ENCODE peak calls at places on chromosomes 3 and 15, in ten cellular contexts. One of them, this sample, is unnamed.

GRCh38 chr3:165643433-165643824 is 193.8 kb downstream of the BCHE start:
- DNase-seq in NCI-H1930: no peak
- DNase-seq in HCT116: no peak
- DNase-seq in caudate nucleus: no peak
- DNase-seq in stimulated activated CD4-positive, alpha-beta T cell treated with anti-CD3 and anti-CD28 coated beads, Interleukin-4, amount 100 ng/mL, for 1 hour: no peak
- DNase-seq in mucosa of gallbladder: no peak
- DNase-seq in activated T-cell treated with anti-CD3 and anti-CD28 coated beads, Interleukin-2, amount 50 U/mL, for 72 hours: no peak
- DNase-seq in glomerular endothelial cell: no peak
- DNase-seq in stimulated activated naive CD8-positive, alpha-beta T cell treated with anti-CD3 and anti-CD28 coated beads, Interleukin-15, amount 100 ng/mL, for 72 hours: no peak
- DNase-seq in NCI-H2029 treated with DMSO at 0.1 percent for 48 hours: peak
- DNase-seq in this sample: no peak

GRCh38 chr15:34791701-34792100 is 3.6 kb downstream of the ACTC1 start:
- DNase-seq in NCI-H1930: no peak
- DNase-seq in HCT116: no peak
- DNase-seq in caudate nucleus: no peak
- DNase-seq in stimulated activated CD4-positive, alpha-beta T cell treated with anti-CD3 and anti-CD28 coated beads, Interleukin-4, amount 100 ng/mL, for 1 hour: no peak
- DNase-seq in mucosa of gallbladder: no peak
- DNase-seq in activated T-cell treated with anti-CD3 and anti-CD28 coated beads, Interleukin-2, amount 50 U/mL, for 72 hours: no peak
- DNase-seq in glomerular endothelial cell: no peak
- DNase-seq in stimulated activated naive CD8-positive, alpha-beta T cell treated with anti-CD3 and anti-CD28 coated beads, Interleukin-15, amount 100 ng/mL, for 72 hours: no peak
- DNase-seq in NCI-H2029 treated with DMSO at 0.1 percent for 48 hours: no peak
- DNase-seq in this sample: no peak

GRCh38 chr3:52404391-52404790 is 40.5 kb downstream of the SEMA3G start:
- DNase-seq in NCI-H1930: no peak
- DNase-seq in HCT116: no peak
- DNase-seq in caudate nucleus: no peak
- DNase-seq in stimulated activated CD4-positive, alpha-beta T cell treated with anti-CD3 and anti-CD28 coated beads, Interleukin-4, amount 100 ng/mL, for 1 hour: no peak
- DNase-seq in mucosa of gallbladder: no peak
- DNase-seq in activated T-cell treated with anti-CD3 and anti-CD28 coated beads, Interleukin-2, amount 50 U/mL, for 72 hours: no peak
- DNase-seq in glomerular endothelial cell: no peak
- DNase-seq in stimulated activated naive CD8-positive, alpha-beta T cell treated with anti-CD3 and anti-CD28 coated beads, Interleukin-15, amount 100 ng/mL, for 72 hours: no peak
- DNase-seq in NCI-H2029 treated with DMSO at 0.1 percent for 48 hours: no peak
- DNase-seq in this sample: no peak

GRCh38 chr15:63089260-63090043 is 32.2 kb upstream of the LACTB start:
- DNase-seq in NCI-H1930: no peak
- DNase-seq in HCT116: no peak
- DNase-seq in caudate nucleus: no peak
- DNase-seq in stimulated activated CD4-positive, alpha-beta T cell treated with anti-CD3 and anti-CD28 coated beads, Interleukin-4, amount 100 ng/mL, for 1 hour: no peak
- DNase-seq in mucosa of gallbladder: peak
- DNase-seq in activated T-cell treated with anti-CD3 and anti-CD28 coated beads, Interleukin-2, amount 50 U/mL, for 72 hours: no peak
- DNase-seq in glomerular endothelial cell: no peak
- DNase-seq in stimulated activated naive CD8-positive, alpha-beta T cell treated with anti-CD3 and anti-CD28 coated beads, Interleukin-15, amount 100 ng/mL, for 72 hours: no peak
- DNase-seq in NCI-H2029 treated with DMSO at 0.1 percent for 48 hours: peak
- DNase-seq in this sample: no peak

GRCh38 chr15:78090422-78090821 is 1.9 kb upstream of the SH2D7 start:
- DNase-seq in NCI-H1930: no peak
- DNase-seq in HCT116: no peak
- DNase-seq in caudate nucleus: no peak
- DNase-seq in stimulated activated CD4-positive, alpha-beta T cell treated with anti-CD3 and anti-CD28 coated beads, Interleukin-4, amount 100 ng/mL, for 1 hour: no peak
- DNase-seq in mucosa of gallbladder: no peak
- DNase-seq in activated T-cell treated with anti-CD3 and anti-CD28 coated beads, Interleukin-2, amount 50 U/mL, for 72 hours: no peak
- DNase-seq in glomerular endothelial cell: no peak
- DNase-seq in stimulated activated naive CD8-positive, alpha-beta T cell treated with anti-CD3 and anti-CD28 coated beads, Interleukin-15, amount 100 ng/mL, for 72 hours: no peak
- DNase-seq in NCI-H2029 treated with DMSO at 0.1 percent for 48 hours: no peak
- DNase-seq in this sample: no peak

GRCh38 chr15:92807971-92808571 is 92.1 kb upstream of the CHD2 start:
- DNase-seq in NCI-H1930: no peak
- DNase-seq in HCT116: no peak
- DNase-seq in caudate nucleus: no peak
- DNase-seq in stimulated activated CD4-positive, alpha-beta T cell treated with anti-CD3 and anti-CD28 coated beads, Interleukin-4, amount 100 ng/mL, for 1 hour: no peak
- DNase-seq in mucosa of gallbladder: no peak
- DNase-seq in activated T-cell treated with anti-CD3 and anti-CD28 coated beads, Interleukin-2, amount 50 U/mL, for 72 hours: no peak
- DNase-seq in glomerular endothelial cell: no peak
- DNase-seq in stimulated activated naive CD8-positive, alpha-beta T cell treated with anti-CD3 and anti-CD28 coated beads, Interleukin-15, amount 100 ng/mL, for 72 hours: no peak
- DNase-seq in NCI-H2029 treated with DMSO at 0.1 percent for 48 hours: no peak
- DNase-seq in this sample: no peak

GRCh38 chr3:139120336-139120971 is 75.8 kb upstream of the PRR23C start:
- DNase-seq in NCI-H1930: no peak
- DNase-seq in HCT116: peak
- DNase-seq in caudate nucleus: no peak
- DNase-seq in stimulated activated CD4-positive, alpha-beta T cell treated with anti-CD3 and anti-CD28 coated beads, Interleukin-4, amount 100 ng/mL, for 1 hour: no peak
- DNase-seq in mucosa of gallbladder: peak
- DNase-seq in activated T-cell treated with anti-CD3 and anti-CD28 coated beads, Interleukin-2, amount 50 U/mL, for 72 hours: no peak
- DNase-seq in glomerular endothelial cell: no peak
- DNase-seq in stimulated activated naive CD8-positive, alpha-beta T cell treated with anti-CD3 and anti-CD28 coated beads, Interleukin-15, amount 100 ng/mL, for 72 hours: no peak
- DNase-seq in NCI-H2029 treated with DMSO at 0.1 percent for 48 hours: no peak
- DNase-seq in this sample: no peak

GRCh38 chr3:12969487-12969886 is 103.7 kb downstream of the IQSEC1 start:
- DNase-seq in NCI-H1930: no peak
- DNase-seq in HCT116: no peak
- DNase-seq in caudate nucleus: no peak
- DNase-seq in stimulated activated CD4-positive, alpha-beta T cell treated with anti-CD3 and anti-CD28 coated beads, Interleukin-4, amount 100 ng/mL, for 1 hour: no peak
- DNase-seq in mucosa of gallbladder: no peak
- DNase-seq in activated T-cell treated with anti-CD3 and anti-CD28 coated beads, Interleukin-2, amount 50 U/mL, for 72 hours: no peak
- DNase-seq in glomerular endothelial cell: no peak
- DNase-seq in stimulated activated naive CD8-positive, alpha-beta T cell treated with anti-CD3 and anti-CD28 coated beads, Interleukin-15, amount 100 ng/mL, for 72 hours: no peak
- DNase-seq in NCI-H2029 treated with DMSO at 0.1 percent for 48 hours: no peak
- DNase-seq in this sample: no peak

GRCh38 chr3:49707113-49707480 is 12.4 kb downstream of the AMIGO3 start:
- DNase-seq in NCI-H1930: no peak
- DNase-seq in HCT116: no peak
- DNase-seq in caudate nucleus: no peak
- DNase-seq in stimulated activated CD4-positive, alpha-beta T cell treated with anti-CD3 and anti-CD28 coated beads, Interleukin-4, amount 100 ng/mL, for 1 hour: no peak
- DNase-seq in mucosa of gallbladder: no peak
- DNase-seq in activated T-cell treated with anti-CD3 and anti-CD28 coated beads, Interleukin-2, amount 50 U/mL, for 72 hours: no peak
- DNase-seq in glomerular endothelial cell: no peak
- DNase-seq in stimulated activated naive CD8-positive, alpha-beta T cell treated with anti-CD3 and anti-CD28 coated beads, Interleukin-15, amount 100 ng/mL, for 72 hours: no peak
- DNase-seq in NCI-H2029 treated with DMSO at 0.1 percent for 48 hours: no peak
- DNase-seq in this sample: no peak

GRCh38 chr15:45091161-45091560 is 22.8 kb downstream of the DUOX2 start:
- DNase-seq in NCI-H1930: no peak
- DNase-seq in HCT116: no peak
- DNase-seq in caudate nucleus: no peak
- DNase-seq in stimulated activated CD4-positive, alpha-beta T cell treated with anti-CD3 and anti-CD28 coated beads, Interleukin-4, amount 100 ng/mL, for 1 hour: no peak
- DNase-seq in mucosa of gallbladder: no peak
- DNase-seq in activated T-cell treated with anti-CD3 and anti-CD28 coated beads, Interleukin-2, amount 50 U/mL, for 72 hours: no peak
- DNase-seq in glomerular endothelial cell: no peak
- DNase-seq in stimulated activated naive CD8-positive, alpha-beta T cell treated with anti-CD3 and anti-CD28 coated beads, Interleukin-15, amount 100 ng/mL, for 72 hours: no peak
- DNase-seq in NCI-H2029 treated with DMSO at 0.1 percent for 48 hours: no peak
- DNase-seq in this sample: no peak

GRCh38 chr15:36926422-36926815 is 173.9 kb downstream of the MEIS2 start:
- DNase-seq in NCI-H1930: peak
- DNase-seq in HCT116: no peak
- DNase-seq in caudate nucleus: no peak
- DNase-seq in stimulated activated CD4-positive, alpha-beta T cell treated with anti-CD3 and anti-CD28 coated beads, Interleukin-4, amount 100 ng/mL, for 1 hour: no peak
- DNase-seq in mucosa of gallbladder: no peak
- DNase-seq in activated T-cell treated with anti-CD3 and anti-CD28 coated beads, Interleukin-2, amount 50 U/mL, for 72 hours: no peak
- DNase-seq in glomerular endothelial cell: no peak
- DNase-seq in stimulated activated naive CD8-positive, alpha-beta T cell treated with anti-CD3 and anti-CD28 coated beads, Interleukin-15, amount 100 ng/mL, for 72 hours: no peak
- DNase-seq in NCI-H2029 treated with DMSO at 0.1 percent for 48 hours: no peak
- DNase-seq in this sample: no peak

GRCh38 chr3:30232142-30232541 is 374.3 kb upstream of the TGFBR2 start:
- DNase-seq in NCI-H1930: no peak
- DNase-seq in HCT116: no peak
- DNase-seq in caudate nucleus: no peak
- DNase-seq in stimulated activated CD4-positive, alpha-beta T cell treated with anti-CD3 and anti-CD28 coated beads, Interleukin-4, amount 100 ng/mL, for 1 hour: no peak
- DNase-seq in mucosa of gallbladder: peak
- DNase-seq in activated T-cell treated with anti-CD3 and anti-CD28 coated beads, Interleukin-2, amount 50 U/mL, for 72 hours: no peak
- DNase-seq in glomerular endothelial cell: no peak
- DNase-seq in stimulated activated naive CD8-positive, alpha-beta T cell treated with anti-CD3 and anti-CD28 coated beads, Interleukin-15, amount 100 ng/mL, for 72 hours: no peak
- DNase-seq in NCI-H2029 treated with DMSO at 0.1 percent for 48 hours: no peak
- DNase-seq in this sample: no peak

GRCh38 chr15:82129769-82130168 is 84.0 kb upstream of the MEX3B start:
- DNase-seq in NCI-H1930: no peak
- DNase-seq in HCT116: no peak
- DNase-seq in caudate nucleus: no peak
- DNase-seq in stimulated activated CD4-positive, alpha-beta T cell treated with anti-CD3 and anti-CD28 coated beads, Interleukin-4, amount 100 ng/mL, for 1 hour: no peak
- DNase-seq in mucosa of gallbladder: no peak
- DNase-seq in activated T-cell treated with anti-CD3 and anti-CD28 coated beads, Interleukin-2, amount 50 U/mL, for 72 hours: no peak
- DNase-seq in glomerular endothelial cell: no peak
- DNase-seq in stimulated activated naive CD8-positive, alpha-beta T cell treated with anti-CD3 and anti-CD28 coated beads, Interleukin-15, amount 100 ng/mL, for 72 hours: no peak
- DNase-seq in NCI-H2029 treated with DMSO at 0.1 percent for 48 hours: no peak
- DNase-seq in this sample: no peak

GRCh38 chr3:66825421-66825820 is 172.7 kb upstream of the KBTBD8 start:
- DNase-seq in NCI-H1930: no peak
- DNase-seq in HCT116: no peak
- DNase-seq in caudate nucleus: no peak
- DNase-seq in stimulated activated CD4-positive, alpha-beta T cell treated with anti-CD3 and anti-CD28 coated beads, Interleukin-4, amount 100 ng/mL, for 1 hour: no peak
- DNase-seq in mucosa of gallbladder: no peak
- DNase-seq in activated T-cell treated with anti-CD3 and anti-CD28 coated beads, Interleukin-2, amount 50 U/mL, for 72 hours: no peak
- DNase-seq in glomerular endothelial cell: no peak
- DNase-seq in stimulated activated naive CD8-positive, alpha-beta T cell treated with anti-CD3 and anti-CD28 coated beads, Interleukin-15, amount 100 ng/mL, for 72 hours: no peak
- DNase-seq in NCI-H2029 treated with DMSO at 0.1 percent for 48 hours: no peak
- DNase-seq in this sample: no peak

GRCh38 chr15:56943398-56943797 is 25.0 kb downstream of the TCF12 start:
- DNase-seq in NCI-H1930: no peak
- DNase-seq in HCT116: no peak
- DNase-seq in caudate nucleus: no peak
- DNase-seq in stimulated activated CD4-positive, alpha-beta T cell treated with anti-CD3 and anti-CD28 coated beads, Interleukin-4, amount 100 ng/mL, for 1 hour: no peak
- DNase-seq in mucosa of gallbladder: no peak
- DNase-seq in activated T-cell treated with anti-CD3 and anti-CD28 coated beads, Interleukin-2, amount 50 U/mL, for 72 hours: no peak
- DNase-seq in glomerular endothelial cell: no peak
- DNase-seq in stimulated activated naive CD8-positive, alpha-beta T cell treated with anti-CD3 and anti-CD28 coated beads, Interleukin-15, amount 100 ng/mL, for 72 hours: no peak
- DNase-seq in NCI-H2029 treated with DMSO at 0.1 percent for 48 hours: no peak
- DNase-seq in this sample: no peak

GRCh38 chr3:128463354-128463753 is 3.3 kb downstream of the DNAJB8 start:
- DNase-seq in NCI-H1930: no peak
- DNase-seq in HCT116: no peak
- DNase-seq in caudate nucleus: no peak
- DNase-seq in stimulated activated CD4-positive, alpha-beta T cell treated with anti-CD3 and anti-CD28 coated beads, Interleukin-4, amount 100 ng/mL, for 1 hour: no peak
- DNase-seq in mucosa of gallbladder: no peak
- DNase-seq in activated T-cell treated with anti-CD3 and anti-CD28 coated beads, Interleukin-2, amount 50 U/mL, for 72 hours: no peak
- DNase-seq in glomerular endothelial cell: no peak
- DNase-seq in stimulated activated naive CD8-positive, alpha-beta T cell treated with anti-CD3 and anti-CD28 coated beads, Interleukin-15, amount 100 ng/mL, for 72 hours: no peak
- DNase-seq in NCI-H2029 treated with DMSO at 0.1 percent for 48 hours: no peak
- DNase-seq in this sample: no peak

GRCh38 chr3:16658004-16658932 is 53.0 kb upstream of the DAZL start:
- DNase-seq in NCI-H1930: peak
- DNase-seq in HCT116: no peak
- DNase-seq in caudate nucleus: no peak
- DNase-seq in stimulated activated CD4-positive, alpha-beta T cell treated with anti-CD3 and anti-CD28 coated beads, Interleukin-4, amount 100 ng/mL, for 1 hour: no peak
- DNase-seq in mucosa of gallbladder: no peak
- DNase-seq in activated T-cell treated with anti-CD3 and anti-CD28 coated beads, Interleukin-2, amount 50 U/mL, for 72 hours: no peak
- DNase-seq in glomerular endothelial cell: no peak
- DNase-seq in stimulated activated naive CD8-positive, alpha-beta T cell treated with anti-CD3 and anti-CD28 coated beads, Interleukin-15, amount 100 ng/mL, for 72 hours: no peak
- DNase-seq in NCI-H2029 treated with DMSO at 0.1 percent for 48 hours: no peak
- DNase-seq in this sample: no peak

GRCh38 chr15:98904466-98905048 is 103.0 kb downstream of the PGPEP1L start:
- DNase-seq in NCI-H1930: no peak
- DNase-seq in HCT116: peak
- DNase-seq in caudate nucleus: no peak
- DNase-seq in stimulated activated CD4-positive, alpha-beta T cell treated with anti-CD3 and anti-CD28 coated beads, Interleukin-4, amount 100 ng/mL, for 1 hour: no peak
- DNase-seq in mucosa of gallbladder: no peak
- DNase-seq in activated T-cell treated with anti-CD3 and anti-CD28 coated beads, Interleukin-2, amount 50 U/mL, for 72 hours: no peak
- DNase-seq in glomerular endothelial cell: no peak
- DNase-seq in stimulated activated naive CD8-positive, alpha-beta T cell treated with anti-CD3 and anti-CD28 coated beads, Interleukin-15, amount 100 ng/mL, for 72 hours: no peak
- DNase-seq in NCI-H2029 treated with DMSO at 0.1 percent for 48 hours: no peak
- DNase-seq in this sample: no peak